ENCODE peak calls at places on chromosomes 2 and 18, in seven cellular contexts. One of them, this sample, is unnamed.

GRCh38 chr2:212528106-212528856 is 10.3 kb downstream of the ERBB4 start:
- DNase-seq in NCI-H1105: no peak
- DNase-seq in activated T-helper 9 cell treated with anti-CD3 and anti-CD28 coated beads, Interleukin-2, amount 50 U/mL, for 16 hours: no peak
- DNase-seq in WTC11: no peak
- DNase-seq in stimulated activated CD4-positive, alpha-beta T cell treated with anti-CD3 and anti-CD28 coated beads, Interleukin-12 subunit alpha, Interleukin-12 subunit beta, amount 100 ng/mL, for 24 hours: no peak
- DNase-seq in endothelial cell: no peak
- DNase-seq in aorta: no peak
- DNase-seq in this sample: no peak

GRCh38 chr18:47605093-47605492 is 325.4 kb downstream of the SMAD2 start:
- DNase-seq in stimulated activated CD4-positive, alpha-beta T cell treated with anti-CD3 and anti-CD28 coated beads, Interleukin-12 subunit alpha, Interleukin-12 subunit beta, amount 100 ng/mL, for 24 hours: no peak
- DNase-seq in activated T-helper 9 cell treated with anti-CD3 and anti-CD28 coated beads, Interleukin-2, amount 50 U/mL, for 16 hours: no peak
- DNase-seq in endothelial cell: no peak
- DNase-seq in NCI-H1105: no peak
- DNase-seq in aorta: no peak
- DNase-seq in WTC11: no peak
- DNase-seq in this sample: no peak

GRCh38 chr2:6556755-6557154 is 309.0 kb downstream of the CMPK2 start:
- DNase-seq in endothelial cell: no peak
- DNase-seq in activated T-helper 9 cell treated with anti-CD3 and anti-CD28 coated beads, Interleukin-2, amount 50 U/mL, for 16 hours: no peak
- DNase-seq in aorta: no peak
- DNase-seq in NCI-H1105: no peak
- DNase-seq in WTC11: no peak
- DNase-seq in stimulated activated CD4-positive, alpha-beta T cell treated with anti-CD3 and anti-CD28 coated beads, Interleukin-12 subunit alpha, Interleukin-12 subunit beta, amount 100 ng/mL, for 24 hours: no peak
- DNase-seq in this sample: no peak

GRCh38 chr2:67797801-67798535 is 264.8 kb downstream of the C1D start:
- DNase-seq in activated T-helper 9 cell treated with anti-CD3 and anti-CD28 coated beads, Interleukin-2, amount 50 U/mL, for 16 hours: no peak
- DNase-seq in NCI-H1105: peak; percentile 26
- DNase-seq in endothelial cell: no peak
- DNase-seq in WTC11: no peak
- DNase-seq in stimulated activated CD4-positive, alpha-beta T cell treated with anti-CD3 and anti-CD28 coated beads, Interleukin-12 subunit alpha, Interleukin-12 subunit beta, amount 100 ng/mL, for 24 hours: no peak
- DNase-seq in aorta: no peak
- DNase-seq in this sample: no peak

GRCh38 chr2:28469947-28470585 is 25.8 kb upstream of the PLB1 start:
- DNase-seq in activated T-helper 9 cell treated with anti-CD3 and anti-CD28 coated beads, Interleukin-2, amount 50 U/mL, for 16 hours: no peak
- DNase-seq in aorta: no peak
- DNase-seq in NCI-H1105: no peak
- DNase-seq in stimulated activated CD4-positive, alpha-beta T cell treated with anti-CD3 and anti-CD28 coated beads, Interleukin-12 subunit alpha, Interleukin-12 subunit beta, amount 100 ng/mL, for 24 hours: no peak
- DNase-seq in WTC11: no peak
- DNase-seq in endothelial cell: no peak
- DNase-seq in this sample: peak; percentile 72

GRCh38 chr2:74779587-74780135 is 54.3 kb upstream of the HK2 start:
- DNase-seq in stimulated activated CD4-positive, alpha-beta T cell treated with anti-CD3 and anti-CD28 coated beads, Interleukin-12 subunit alpha, Interleukin-12 subunit beta, amount 100 ng/mL, for 24 hours: no peak
- DNase-seq in activated T-helper 9 cell treated with anti-CD3 and anti-CD28 coated beads, Interleukin-2, amount 50 U/mL, for 16 hours: no peak
- DNase-seq in NCI-H1105: no peak
- DNase-seq in WTC11: no peak
- DNase-seq in aorta: no peak
- DNase-seq in endothelial cell: no peak
- DNase-seq in this sample: no peak

GRCh38 chr2:25794544-25795276 is 83.6 kb downstream of the ASXL2 start:
- DNase-seq in NCI-H1105: no peak
- DNase-seq in aorta: no peak
- DNase-seq in endothelial cell: no peak
- DNase-seq in WTC11: no peak
- DNase-seq in stimulated activated CD4-positive, alpha-beta T cell treated with anti-CD3 and anti-CD28 coated beads, Interleukin-12 subunit alpha, Interleukin-12 subunit beta, amount 100 ng/mL, for 24 hours: no peak
- DNase-seq in activated T-helper 9 cell treated with anti-CD3 and anti-CD28 coated beads, Interleukin-2, amount 50 U/mL, for 16 hours: no peak
- DNase-seq in this sample: no peak

GRCh38 chr18:77129150-77129551 is 3.4 kb downstream of the MBP start:
- DNase-seq in activated T-helper 9 cell treated with anti-CD3 and anti-CD28 coated beads, Interleukin-2, amount 50 U/mL, for 16 hours: no peak
- DNase-seq in aorta: no peak
- DNase-seq in endothelial cell: no peak
- DNase-seq in WTC11: no peak
- DNase-seq in stimulated activated CD4-positive, alpha-beta T cell treated with anti-CD3 and anti-CD28 coated beads, Interleukin-12 subunit alpha, Interleukin-12 subunit beta, amount 100 ng/mL, for 24 hours: no peak
- DNase-seq in NCI-H1105: no peak
- DNase-seq in this sample: no peak

GRCh38 chr2:232588680-232589585 is 38.4 kb downstream of the EIF4E2 start:
- DNase-seq in stimulated activated CD4-positive, alpha-beta T cell treated with anti-CD3 and anti-CD28 coated beads, Interleukin-12 subunit alpha, Interleukin-12 subunit beta, amount 100 ng/mL, for 24 hours: no peak
- DNase-seq in WTC11: no peak
- DNase-seq in endothelial cell: no peak
- DNase-seq in activated T-helper 9 cell treated with anti-CD3 and anti-CD28 coated beads, Interleukin-2, amount 50 U/mL, for 16 hours: no peak
- DNase-seq in aorta: peak; percentile 81
- DNase-seq in NCI-H1105: no peak
- DNase-seq in this sample: no peak

GRCh38 chr18:75638597-75639467 is 211.3 kb upstream of the SMIM21 start:
- DNase-seq in activated T-helper 9 cell treated with anti-CD3 and anti-CD28 coated beads, Interleukin-2, amount 50 U/mL, for 16 hours: no peak
- DNase-seq in NCI-H1105: peak; percentile 47
- DNase-seq in stimulated activated CD4-positive, alpha-beta T cell treated with anti-CD3 and anti-CD28 coated beads, Interleukin-12 subunit alpha, Interleukin-12 subunit beta, amount 100 ng/mL, for 24 hours: no peak
- DNase-seq in WTC11: no peak
- DNase-seq in endothelial cell: no peak
- DNase-seq in aorta: no peak
- DNase-seq in this sample: no peak

GRCh38 chr2:217827430-217828201 is 175.2 kb downstream of the TNS1 start:
- DNase-seq in activated T-helper 9 cell treated with anti-CD3 and anti-CD28 coated beads, Interleukin-2, amount 50 U/mL, for 16 hours: no peak
- DNase-seq in aorta: peak; percentile 88
- DNase-seq in endothelial cell: no peak
- DNase-seq in WTC11: no peak
- DNase-seq in NCI-H1105: no peak
- DNase-seq in stimulated activated CD4-positive, alpha-beta T cell treated with anti-CD3 and anti-CD28 coated beads, Interleukin-12 subunit alpha, Interleukin-12 subunit beta, amount 100 ng/mL, for 24 hours: no peak
- DNase-seq in this sample: no peak

GRCh38 chr18:61785588-61785987 is 107.2 kb downstream of the RNF152 start:
- DNase-seq in NCI-H1105: no peak
- DNase-seq in WTC11: no peak
- DNase-seq in stimulated activated CD4-positive, alpha-beta T cell treated with anti-CD3 and anti-CD28 coated beads, Interleukin-12 subunit alpha, Interleukin-12 subunit beta, amount 100 ng/mL, for 24 hours: no peak
- DNase-seq in aorta: no peak
- DNase-seq in endothelial cell: no peak
- DNase-seq in activated T-helper 9 cell treated with anti-CD3 and anti-CD28 coated beads, Interleukin-2, amount 50 U/mL, for 16 hours: no peak
- DNase-seq in this sample: no peak

GRCh38 chr18:32714571-32715148 is 58.2 kb downstream of the KLHL14 start:
- DNase-seq in stimulated activated CD4-positive, alpha-beta T cell treated with anti-CD3 and anti-CD28 coated beads, Interleukin-12 subunit alpha, Interleukin-12 subunit beta, amount 100 ng/mL, for 24 hours: peak; percentile 1
- DNase-seq in activated T-helper 9 cell treated with anti-CD3 and anti-CD28 coated beads, Interleukin-2, amount 50 U/mL, for 16 hours: no peak
- DNase-seq in WTC11: peak; percentile 37
- DNase-seq in aorta: no peak
- DNase-seq in endothelial cell: peak; percentile 68
- DNase-seq in NCI-H1105: peak; percentile 60
- DNase-seq in this sample: no peak

GRCh38 chr2:216094701-216095100 is 13.0 kb downstream of the TMEM169 start:
- DNase-seq in aorta: no peak
- DNase-seq in stimulated activated CD4-positive, alpha-beta T cell treated with anti-CD3 and anti-CD28 coated beads, Interleukin-12 subunit alpha, Interleukin-12 subunit beta, amount 100 ng/mL, for 24 hours: no peak
- DNase-seq in endothelial cell: no peak
- DNase-seq in activated T-helper 9 cell treated with anti-CD3 and anti-CD28 coated beads, Interleukin-2, amount 50 U/mL, for 16 hours: no peak
- DNase-seq in NCI-H1105: no peak
- DNase-seq in WTC11: no peak
- DNase-seq in this sample: no peak

GRCh38 chr2:68441179-68441993 is 25.7 kb downstream of the FBXO48 start:
- DNase-seq in stimulated activated CD4-positive, alpha-beta T cell treated with anti-CD3 and anti-CD28 coated beads, Interleukin-12 subunit alpha, Interleukin-12 subunit beta, amount 100 ng/mL, for 24 hours: peak; percentile 75
- DNase-seq in WTC11: peak; percentile 79
- DNase-seq in aorta: peak; percentile 87
- DNase-seq in activated T-helper 9 cell treated with anti-CD3 and anti-CD28 coated beads, Interleukin-2, amount 50 U/mL, for 16 hours: peak; percentile 66
- DNase-seq in NCI-H1105: peak; percentile 75
- DNase-seq in endothelial cell: peak; percentile 77
- DNase-seq in this sample: no peak

GRCh38 chr2:55804535-55804934 is 110.9 kb upstream of the PNPT1 start:
- DNase-seq in aorta: no peak
- DNase-seq in WTC11: no peak
- DNase-seq in activated T-helper 9 cell treated with anti-CD3 and anti-CD28 coated beads, Interleukin-2, amount 50 U/mL, for 16 hours: no peak
- DNase-seq in NCI-H1105: no peak
- DNase-seq in stimulated activated CD4-positive, alpha-beta T cell treated with anti-CD3 and anti-CD28 coated beads, Interleukin-12 subunit alpha, Interleukin-12 subunit beta, amount 100 ng/mL, for 24 hours: no peak
- DNase-seq in endothelial cell: no peak
- DNase-seq in this sample: no peak

GRCh38 chr2:118836411-118836930 is 11.0 kb downstream of the EN1 start:
- DNase-seq in WTC11: no peak
- DNase-seq in aorta: no peak
- DNase-seq in NCI-H1105: no peak
- DNase-seq in endothelial cell: no peak
- DNase-seq in activated T-helper 9 cell treated with anti-CD3 and anti-CD28 coated beads, Interleukin-2, amount 50 U/mL, for 16 hours: no peak
- DNase-seq in stimulated activated CD4-positive, alpha-beta T cell treated with anti-CD3 and anti-CD28 coated beads, Interleukin-12 subunit alpha, Interleukin-12 subunit beta, amount 100 ng/mL, for 24 hours: no peak
- DNase-seq in this sample: no peak

GRCh38 chr2:20334645-20335203 is 15.9 kb downstream of the PUM2 start:
- DNase-seq in aorta: no peak
- DNase-seq in endothelial cell: no peak
- DNase-seq in stimulated activated CD4-positive, alpha-beta T cell treated with anti-CD3 and anti-CD28 coated beads, Interleukin-12 subunit alpha, Interleukin-12 subunit beta, amount 100 ng/mL, for 24 hours: no peak
- DNase-seq in activated T-helper 9 cell treated with anti-CD3 and anti-CD28 coated beads, Interleukin-2, amount 50 U/mL, for 16 hours: no peak
- DNase-seq in WTC11: no peak
- DNase-seq in NCI-H1105: no peak
- DNase-seq in this sample: no peak

GRCh38 chr2:96768083-96768561 is 7.4 kb downstream of the CNNM4 start:
- DNase-seq in aorta: no peak
- DNase-seq in stimulated activated CD4-positive, alpha-beta T cell treated with anti-CD3 and anti-CD28 coated beads, Interleukin-12 subunit alpha, Interleukin-12 subunit beta, amount 100 ng/mL, for 24 hours: no peak
- DNase-seq in endothelial cell: no peak
- DNase-seq in activated T-helper 9 cell treated with anti-CD3 and anti-CD28 coated beads, Interleukin-2, amount 50 U/mL, for 16 hours: no peak
- DNase-seq in WTC11: no peak
- DNase-seq in NCI-H1105: no peak
- DNase-seq in this sample: no peak

GRCh38 chr2:215410932-215411285 is 25.0 kb downstream of the FN1 start:
- DNase-seq in endothelial cell: no peak
- DNase-seq in NCI-H1105: no peak
- DNase-seq in activated T-helper 9 cell treated with anti-CD3 and anti-CD28 coated beads, Interleukin-2, amount 50 U/mL, for 16 hours: no peak
- DNase-seq in WTC11: no peak
- DNase-seq in stimulated activated CD4-positive, alpha-beta T cell treated with anti-CD3 and anti-CD28 coated beads, Interleukin-12 subunit alpha, Interleukin-12 subunit beta, amount 100 ng/mL, for 24 hours: no peak
- DNase-seq in aorta: no peak
- DNase-seq in this sample: no peak

GRCh38 chr2:227939271-227940027 is 68.0 kb downstream of the DAW1 start:
- DNase-seq in endothelial cell: no peak
- DNase-seq in NCI-H1105: peak; percentile 36
- DNase-seq in aorta: no peak
- DNase-seq in WTC11: peak; percentile 34
- DNase-seq in stimulated activated CD4-positive, alpha-beta T cell treated with anti-CD3 and anti-CD28 coated beads, Interleukin-12 subunit alpha, Interleukin-12 subunit beta, amount 100 ng/mL, for 24 hours: no peak
- DNase-seq in activated T-helper 9 cell treated with anti-CD3 and anti-CD28 coated beads, Interleukin-2, amount 50 U/mL, for 16 hours: no peak
- DNase-seq in this sample: no peak

GRCh38 chr2:207239222-207239674 is 73.5 kb upstream of the KLF7 start:
- DNase-seq in endothelial cell: no peak
- DNase-seq in stimulated activated CD4-positive, alpha-beta T cell treated with anti-CD3 and anti-CD28 coated beads, Interleukin-12 subunit alpha, Interleukin-12 subunit beta, amount 100 ng/mL, for 24 hours: peak; percentile 43
- DNase-seq in NCI-H1105: no peak
- DNase-seq in activated T-helper 9 cell treated with anti-CD3 and anti-CD28 coated beads, Interleukin-2, amount 50 U/mL, for 16 hours: no peak
- DNase-seq in WTC11: no peak
- DNase-seq in aorta: peak; percentile 82
- DNase-seq in this sample: no peak

GRCh38 chr2:27014771-27015433 is 17.9 kb upstream of the TMEM214 start:
- DNase-seq in activated T-helper 9 cell treated with anti-CD3 and anti-CD28 coated beads, Interleukin-2, amount 50 U/mL, for 16 hours: no peak
- DNase-seq in aorta: no peak
- DNase-seq in stimulated activated CD4-positive, alpha-beta T cell treated with anti-CD3 and anti-CD28 coated beads, Interleukin-12 subunit alpha, Interleukin-12 subunit beta, amount 100 ng/mL, for 24 hours: no peak
- DNase-seq in WTC11: no peak
- DNase-seq in endothelial cell: no peak
- DNase-seq in NCI-H1105: no peak
- DNase-seq in this sample: no peak

GRCh38 chr18:39345321-39345720 is 1779.7 kb upstream of the CELF4 start:
- DNase-seq in NCI-H1105: no peak
- DNase-seq in endothelial cell: no peak
- DNase-seq in stimulated activated CD4-positive, alpha-beta T cell treated with anti-CD3 and anti-CD28 coated beads, Interleukin-12 subunit alpha, Interleukin-12 subunit beta, amount 100 ng/mL, for 24 hours: no peak
- DNase-seq in activated T-helper 9 cell treated with anti-CD3 and anti-CD28 coated beads, Interleukin-2, amount 50 U/mL, for 16 hours: no peak
- DNase-seq in WTC11: no peak
- DNase-seq in aorta: no peak
- DNase-seq in this sample: no peak

GRCh38 chr2:180376076-180376475 is 369.0 kb upstream of the CWC22 start:
- DNase-seq in WTC11: no peak
- DNase-seq in NCI-H1105: no peak
- DNase-seq in endothelial cell: no peak
- DNase-seq in aorta: no peak
- DNase-seq in stimulated activated CD4-positive, alpha-beta T cell treated with anti-CD3 and anti-CD28 coated beads, Interleukin-12 subunit alpha, Interleukin-12 subunit beta, amount 100 ng/mL, for 24 hours: no peak
- DNase-seq in activated T-helper 9 cell treated with anti-CD3 and anti-CD28 coated beads, Interleukin-2, amount 50 U/mL, for 16 hours: no peak
- DNase-seq in this sample: no peak